ENCODE peak calls at places on chromosomes 13 and 19, in five cellular contexts. M, N, W, E and F are unnamed samples.

GRCh38 chr13:113147206-113147605 is 11.2 kb upstream of the PROZ start:
- DNase-seq in E (no peak), N (no peak), M (no peak), W (no peak), F (no peak)

GRCh38 chr19:54309811-54310210 is 3.2 kb downstream of the LILRA5 start:
- DNase-seq in E (no peak), W (no peak), M (no peak), N (no peak), F (no peak)

GRCh38 chr13:95874286-95874685 is 178.9 kb downstream of the UGGT2 start:
- DNase-seq in E (no peak), M (no peak), W (no peak), N (no peak), F (no peak)

GRCh38 chr13:27977476-27978300 is 8.6 kb upstream of the CDX2 start:
- DNase-seq in W (no peak), E (no peak), M (peak), N (no peak), F (no peak)

GRCh38 chr19:51607920-51608562 is 22.2 kb downstream of the SIGLEC5 start:
- DNase-seq in W (peak), E (no peak), M (peak), N (peak), F (peak)

GRCh38 chr13:28984825-28985224 is 164.7 kb downstream of the MTUS2 start:
- DNase-seq in E (no peak), N (no peak), W (no peak), M (no peak), F (no peak)

GRCh38 chr19:14440049-14440448 is 6.9 kb downstream of the PKN1 start:
- DNase-seq in M (no peak), E (peak), W (no peak), N (no peak), F (no peak)

GRCh38 chr19:2587001-2587719 is 111.2 kb downstream of the GADD45B start:
- DNase-seq in E (no peak), M (no peak), N (no peak), W (no peak), F (peak)

GRCh38 chr19:3687774-3688706 is 12.2 kb downstream of the PIP5K1C start:
- DNase-seq in N (no peak), W (peak), E (no peak), M (no peak), F (no peak)

GRCh38 chr13:112341446-112341845 is 34.7 kb upstream of the SPACA7 start:
- DNase-seq in E (no peak), N (no peak), M (no peak), W (no peak), F (no peak)

GRCh38 chr13:95644611-95645052 is at the start of gene DZIP1:
- DNase-seq in N (peak), M (no peak), E (no peak), W (peak), F (peak)

GRCh38 chr19:57171551-57172081 is 4.3 kb upstream of the DUXA start:
- DNase-seq in M (peak), N (peak), W (peak), E (no peak), F (no peak)

GRCh38 chr19:38298841-38299680 is 5.0 kb upstream of the C19orf33 start:
- DNase-seq in E (no peak), M (no peak), N (no peak), W (no peak), F (no peak)

GRCh38 chr19:8065489-8066261 is 13.1 kb downstream of the CCL25 start:
- DNase-seq in M (no peak), E (no peak), N (no peak), W (no peak), F (no peak)

GRCh38 chr13:109182777-109183465 is 553.5 kb downstream of the MYO16 start:
- DNase-seq in W (no peak), E (no peak), M (no peak), N (no peak), F (no peak)

GRCh38 chr19:3275068-3275582 is 50.7 kb downstream of the CELF5 start:
- DNase-seq in M (no peak), W (peak), N (peak), E (no peak), F (peak)

GRCh38 chr19:29538651-29539050 is 12.9 kb downstream of the VSTM2B start:
- DNase-seq in M (no peak), E (no peak), N (no peak), W (no peak), F (no peak)

GRCh38 chr19:29537181-29537580 is 11.4 kb downstream of the VSTM2B start:
- DNase-seq in M (peak), N (no peak), W (no peak), E (no peak), F (no peak)

GRCh38 chr19:29539131-29539530 is 13.3 kb downstream of the VSTM2B start:
- DNase-seq in M (peak), N (no peak), E (no peak), W (no peak), F (no peak)

GRCh38 chr19:29535984-29536508 is 10.3 kb downstream of the VSTM2B start:
- DNase-seq in N (no peak), E (no peak), M (peak), W (no peak), F (no peak)

DNA sequence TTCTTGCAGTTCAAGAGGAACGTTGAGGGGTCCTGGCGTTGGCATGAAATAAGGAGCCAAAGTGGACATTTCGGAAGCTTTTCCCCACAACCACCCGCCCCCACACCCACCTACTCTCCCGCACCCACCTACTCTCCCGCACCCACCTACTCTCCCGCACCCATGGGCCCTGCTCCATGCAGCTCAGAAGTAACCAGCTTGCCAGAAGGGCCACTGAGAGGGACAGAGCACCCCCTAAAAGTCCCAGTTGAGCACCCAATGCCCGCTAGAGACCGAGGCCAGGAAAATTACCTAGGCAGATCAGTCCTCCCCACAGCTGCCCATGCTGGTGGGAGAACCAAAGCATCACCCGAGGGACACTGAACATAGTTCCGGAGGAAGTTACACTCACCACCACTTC is 11.8 kb downstream of the VSTM2B start:
- DNase-seq in E (no peak), M (peak), W (no peak), N (no peak), F (no peak)
- TF ChIP-seq SUZ12 in E (no peak), M (no peak), W (no peak), N (no peak), F (no peak)

DNA sequence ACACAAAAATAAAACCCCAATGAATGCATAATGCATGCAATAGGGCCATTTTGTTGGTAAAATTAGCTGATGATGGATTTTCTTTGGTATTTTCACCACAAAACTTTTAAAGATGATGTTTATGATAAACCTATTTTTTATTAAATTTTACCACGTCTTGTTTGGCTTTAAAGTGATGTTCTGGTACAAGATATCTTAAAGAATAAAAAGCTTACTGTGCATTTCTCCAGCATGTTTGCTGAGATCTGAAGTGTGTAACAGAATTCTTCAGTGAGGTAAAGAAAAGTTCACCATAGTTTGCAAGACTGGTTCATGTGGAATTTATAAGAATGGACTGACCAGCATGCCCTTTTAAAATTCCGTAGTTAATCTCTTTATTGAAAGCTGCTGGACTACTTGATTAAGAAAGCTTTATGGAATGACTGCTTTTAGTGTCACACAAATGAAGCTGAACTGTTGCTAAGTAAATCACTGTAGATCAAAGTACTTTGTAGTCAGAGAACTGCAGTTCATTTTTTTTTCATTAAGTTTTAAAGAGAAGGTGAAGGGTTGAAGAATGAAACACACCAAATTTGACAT is 119.1 kb downstream of the GPC6 start:
- DNase-seq in W (no peak), E (no peak), M (no peak), N (no peak), F (no peak)
- TF ChIP-seq SUZ12 in W (no peak), E (no peak), M (no peak), N (no peak), F (no peak)

GRCh38 chr13:80374453-80374852 is 33.5 kb upstream of the SPRY2 start:
- DNase-seq in W (no peak), N (no peak), M (no peak), E (no peak), F (no peak)
- TF ChIP-seq SUZ12 in W (no peak), N (no peak), M (no peak), E (no peak), F (no peak)

GRCh38 chr13:101417043-101417406 is 717 bp upstream of the NALCN start:
- DNase-seq in E (no peak), M (no peak), N (peak), W (no peak), F (no peak)
- TF ChIP-seq SUZ12 in E (no peak), M (no peak), N (no peak), W (no peak), F (no peak)

GRCh38 chr19:31515931-31516330 is 166.7 kb upstream of the TSHZ3 start:
- DNase-seq in N (no peak), M (peak), E (no peak), W (no peak), F (no peak)
- TF ChIP-seq SUZ12 in N (no peak), M (no peak), E (no peak), W (no peak), F (no peak)

DNA sequence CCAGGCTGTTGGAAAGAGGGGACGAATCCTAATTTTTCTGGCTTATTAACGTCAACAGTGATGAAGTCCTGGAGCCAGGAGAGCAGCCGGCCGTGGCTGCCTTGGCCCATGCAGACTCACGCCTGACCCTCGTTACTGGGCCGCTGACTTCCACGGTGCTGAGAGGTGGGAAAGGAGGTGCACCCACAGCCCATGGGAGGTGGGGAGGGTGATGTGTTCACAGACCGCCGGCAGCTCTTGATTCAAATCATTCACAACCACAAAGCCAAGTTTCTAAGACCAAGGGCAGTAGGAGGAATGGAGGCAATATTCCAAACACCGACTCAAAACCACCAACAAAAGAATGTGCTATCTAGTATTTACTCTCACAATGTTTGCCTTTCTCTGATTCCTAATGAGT is 24.3 kb downstream of the COL4A2 start:
- DNase-seq in E (no peak), N (no peak), W (no peak), M (no peak), F (no peak)
- TF ChIP-seq SUZ12 in E (no peak), N (no peak), W (no peak), M (no peak), F (no peak)

DNA sequence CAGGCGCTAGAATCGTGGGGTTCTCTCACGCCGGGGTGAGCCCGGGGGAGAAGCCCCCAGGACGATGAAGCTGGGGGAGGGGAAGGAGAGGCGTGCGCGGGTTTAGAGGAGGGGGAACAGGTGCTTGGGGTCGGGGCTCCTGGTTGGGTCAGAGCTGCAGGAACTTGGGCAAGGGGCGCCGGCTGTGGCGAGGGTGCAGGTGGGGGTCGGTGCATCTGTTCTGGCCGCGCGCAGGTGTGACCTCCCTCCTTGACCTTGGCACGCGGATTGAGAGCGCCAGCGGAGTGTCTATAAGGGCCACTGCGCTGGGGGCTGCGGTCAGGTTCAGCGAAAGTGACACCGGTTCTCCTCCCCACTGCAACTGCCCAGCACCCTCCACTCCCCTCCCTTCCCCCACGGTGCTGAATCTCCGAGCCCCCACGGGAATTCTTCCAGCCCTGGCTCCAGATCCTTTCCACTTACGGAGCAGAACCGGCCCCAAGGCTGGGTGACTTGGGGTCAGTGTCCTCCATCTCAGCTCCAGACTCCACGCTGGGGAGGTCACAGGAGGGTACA is 618 bp downstream of the TMEM38A start:
- DNase-seq in N (no peak), E (no peak), W (no peak), M (peak), F (no peak)
- TF ChIP-seq SUZ12 in N (no peak), E (no peak), W (no peak), M (no peak), F (no peak)

GRCh38 chr19:40801449-40802299 is 2.7 kb downstream of the EGLN2 start:
- DNase-seq in E (no peak), M (no peak), W (no peak), N (no peak), F (no peak)

GRCh38 chr19:40800997-40801377 is 2.0 kb downstream of the EGLN2 start:
- DNase-seq in W (no peak), N (no peak), E (no peak), M (no peak), F (no peak)

GRCh38 chr19:40799558-40800338 is 757 bp downstream of the EGLN2 start:
- DNase-seq in M (peak), W (no peak), N (peak), E (no peak), F (no peak)

GRCh38 chr19:40798997-40799557 is at the start of gene EGLN2:
- DNase-seq in M (no peak), N (peak), E (no peak), W (no peak), F (no peak)

DNA sequence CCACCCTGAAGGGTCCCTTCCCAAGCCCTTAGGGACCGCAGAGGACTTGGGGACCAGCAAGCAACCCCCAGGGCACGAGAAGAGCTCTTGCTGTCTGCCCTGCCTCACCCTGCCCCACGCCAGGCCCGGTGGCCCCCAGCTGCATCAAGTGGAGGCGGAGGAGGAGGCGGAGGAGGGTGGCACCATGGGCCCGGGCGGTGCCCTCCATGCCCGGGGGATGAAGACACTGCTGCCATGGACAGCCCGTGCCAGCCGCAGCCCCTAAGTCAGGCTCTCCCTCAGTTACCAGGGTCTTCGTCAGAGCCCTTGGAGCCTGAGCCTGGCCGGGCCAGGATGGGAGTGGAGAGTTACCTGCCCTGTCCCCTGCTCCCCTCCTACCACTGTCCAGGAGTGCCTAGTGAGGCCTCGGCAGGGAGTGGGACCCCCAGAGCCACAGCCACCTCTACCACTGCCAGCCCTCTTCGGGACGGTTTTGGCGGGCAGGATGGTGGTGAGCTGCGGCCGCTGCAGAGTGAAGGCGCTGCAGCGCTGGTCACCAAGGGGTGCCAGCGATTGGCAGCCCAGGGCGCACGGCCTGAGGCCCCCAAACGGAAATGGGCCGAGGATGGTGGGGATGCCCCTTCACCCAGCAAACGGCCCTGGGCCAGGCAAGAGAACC is 1.5 kb downstream of the EGLN2 start:
- DNase-seq in N (no peak), E (no peak), M (no peak), W (no peak), F (no peak)
- TF ChIP-seq SUZ12 in N (no peak), E (no peak), M (no peak), W (no peak), F (no peak)